ENCODE peak calls at places on chromosomes 13 and 19, in nine cellular contexts. One of them, this sample, is unnamed.

GRCh38 chr19:33666196-33666595 is 44.4 kb downstream of the CHST8 start:
- DNase-seq in MV-4-11: no peak
- DNase-seq in Caco-2: no peak
- DNase-seq in epithelial cell of esophagus: no peak
- DNase-seq in C1 segment of cervical spinal cord: no peak
- DNase-seq in NCI-H1092 treated with DMSO at 0.1 percent for 48 hours: no peak
- DNase-seq in astrocyte: no peak
- DNase-seq in T-helper 2 cell: no peak
- DNase-seq in stimulated activated effector memory CD8-positive, alpha-beta T cell treated with anti-CD3 and anti-CD28 coated beads, Interleukin-12 subunit alpha, Interleukin-12 subunit beta, amount 100 ng/mL, for 72 hours: no peak
- DNase-seq in this sample: no peak

GRCh38 chr13:113853518-113854237 is 10.2 kb downstream of the GAS6 start:
- DNase-seq in MV-4-11: no peak
- DNase-seq in Caco-2: no peak
- DNase-seq in epithelial cell of esophagus: no peak
- DNase-seq in C1 segment of cervical spinal cord: no peak
- DNase-seq in NCI-H1092 treated with DMSO at 0.1 percent for 48 hours: no peak
- DNase-seq in astrocyte: no peak
- DNase-seq in T-helper 2 cell: no peak
- DNase-seq in stimulated activated effector memory CD8-positive, alpha-beta T cell treated with anti-CD3 and anti-CD28 coated beads, Interleukin-12 subunit alpha, Interleukin-12 subunit beta, amount 100 ng/mL, for 72 hours: no peak
- DNase-seq in this sample: no peak

GRCh38 chr19:38303517-38304351 is at the start of gene C19orf33:
- DNase-seq in MV-4-11: no peak
- DNase-seq in Caco-2: peak
- DNase-seq in epithelial cell of esophagus: peak
- DNase-seq in C1 segment of cervical spinal cord: no peak
- DNase-seq in NCI-H1092 treated with DMSO at 0.1 percent for 48 hours: no peak
- DNase-seq in astrocyte: peak
- DNase-seq in T-helper 2 cell: no peak
- DNase-seq in stimulated activated effector memory CD8-positive, alpha-beta T cell treated with anti-CD3 and anti-CD28 coated beads, Interleukin-12 subunit alpha, Interleukin-12 subunit beta, amount 100 ng/mL, for 72 hours: no peak
- DNase-seq in this sample: no peak

GRCh38 chr19:44476559-44477408 is 23.5 kb downstream of the ZNF180 start:
- DNase-seq in MV-4-11: peak
- DNase-seq in Caco-2: no peak
- DNase-seq in epithelial cell of esophagus: peak
- DNase-seq in C1 segment of cervical spinal cord: no peak
- DNase-seq in NCI-H1092 treated with DMSO at 0.1 percent for 48 hours: peak
- DNase-seq in astrocyte: peak
- DNase-seq in T-helper 2 cell: no peak
- DNase-seq in stimulated activated effector memory CD8-positive, alpha-beta T cell treated with anti-CD3 and anti-CD28 coated beads, Interleukin-12 subunit alpha, Interleukin-12 subunit beta, amount 100 ng/mL, for 72 hours: no peak
- DNase-seq in this sample: no peak

GRCh38 chr13:75136151-75136550 is 345.8 kb downstream of the TBC1D4 start:
- DNase-seq in MV-4-11: peak
- DNase-seq in Caco-2: no peak
- DNase-seq in epithelial cell of esophagus: no peak
- DNase-seq in C1 segment of cervical spinal cord: no peak
- DNase-seq in NCI-H1092 treated with DMSO at 0.1 percent for 48 hours: no peak
- DNase-seq in astrocyte: peak
- DNase-seq in T-helper 2 cell: no peak
- DNase-seq in stimulated activated effector memory CD8-positive, alpha-beta T cell treated with anti-CD3 and anti-CD28 coated beads, Interleukin-12 subunit alpha, Interleukin-12 subunit beta, amount 100 ng/mL, for 72 hours: no peak
- DNase-seq in this sample: no peak

GRCh38 chr13:73876323-73876722 is 257.9 kb downstream of the KLF12 start:
- DNase-seq in MV-4-11: no peak
- DNase-seq in Caco-2: no peak
- DNase-seq in epithelial cell of esophagus: no peak
- DNase-seq in C1 segment of cervical spinal cord: no peak
- DNase-seq in NCI-H1092 treated with DMSO at 0.1 percent for 48 hours: no peak
- DNase-seq in astrocyte: peak
- DNase-seq in T-helper 2 cell: no peak
- DNase-seq in stimulated activated effector memory CD8-positive, alpha-beta T cell treated with anti-CD3 and anti-CD28 coated beads, Interleukin-12 subunit alpha, Interleukin-12 subunit beta, amount 100 ng/mL, for 72 hours: no peak
- DNase-seq in this sample: no peak

GRCh38 chr19:41799444-41800000 is 3.1 kb downstream of the CEACAM3 start:
- DNase-seq in MV-4-11: no peak
- DNase-seq in Caco-2: no peak
- DNase-seq in epithelial cell of esophagus: peak
- DNase-seq in C1 segment of cervical spinal cord: no peak
- DNase-seq in NCI-H1092 treated with DMSO at 0.1 percent for 48 hours: peak
- DNase-seq in astrocyte: no peak
- DNase-seq in T-helper 2 cell: no peak
- DNase-seq in stimulated activated effector memory CD8-positive, alpha-beta T cell treated with anti-CD3 and anti-CD28 coated beads, Interleukin-12 subunit alpha, Interleukin-12 subunit beta, amount 100 ng/mL, for 72 hours: no peak
- DNase-seq in this sample: no peak

GRCh38 chr19:2273356-2274184 is 8.4 kb downstream of the PEAK3 start:
- DNase-seq in MV-4-11: peak
- DNase-seq in Caco-2: no peak
- DNase-seq in epithelial cell of esophagus: peak
- DNase-seq in C1 segment of cervical spinal cord: peak
- DNase-seq in NCI-H1092 treated with DMSO at 0.1 percent for 48 hours: peak
- DNase-seq in astrocyte: peak
- DNase-seq in T-helper 2 cell: peak
- DNase-seq in stimulated activated effector memory CD8-positive, alpha-beta T cell treated with anti-CD3 and anti-CD28 coated beads, Interleukin-12 subunit alpha, Interleukin-12 subunit beta, amount 100 ng/mL, for 72 hours: peak
- DNase-seq in this sample: no peak

GRCh38 chr19:38023245-38023644 is 116.2 kb downstream of the SIPA1L3 start:
- DNase-seq in MV-4-11: peak
- DNase-seq in Caco-2: no peak
- DNase-seq in epithelial cell of esophagus: peak
- DNase-seq in C1 segment of cervical spinal cord: no peak
- DNase-seq in NCI-H1092 treated with DMSO at 0.1 percent for 48 hours: no peak
- DNase-seq in astrocyte: peak
- DNase-seq in T-helper 2 cell: no peak
- DNase-seq in stimulated activated effector memory CD8-positive, alpha-beta T cell treated with anti-CD3 and anti-CD28 coated beads, Interleukin-12 subunit alpha, Interleukin-12 subunit beta, amount 100 ng/mL, for 72 hours: no peak
- DNase-seq in this sample: no peak